ENCODE peak calls at places on chromosomes 4 and X, in seven cellular contexts. One of them, this sample, is unnamed.

GRCh38 chrX:132101799-132102198 is 26.0 kb downstream of the FRMD7 start:
- DNase-seq in HepG2: no peak
- DNase-seq in K562: no peak
- DNase-seq in H1: no peak
- DNase-seq in GM12878: no peak
- DNase-seq in HCT116: no peak
- DNase-seq in SK-N-SH: no peak
- DNase-seq in this sample: no peak

GRCh38 chr4:142719854-142720541 is 126.1 kb downstream of the INPP4B start:
- DNase-seq in SK-N-SH: peak
- DNase-seq in K562: peak
- DNase-seq in H1: no peak
- DNase-seq in HCT116: peak
- DNase-seq in GM12878: no peak
- DNase-seq in HepG2: no peak
- DNase-seq in this sample: no peak

GRCh38 chr4:25580633-25581467 is 74.8 kb upstream of the SLC34A2 start:
- DNase-seq in K562: no peak
- DNase-seq in HCT116: no peak
- DNase-seq in HepG2: peak
- DNase-seq in H1: no peak
- DNase-seq in GM12878: no peak
- DNase-seq in SK-N-SH: no peak
- DNase-seq in this sample: peak

GRCh38 chrX:149841929-149842328 is 39.1 kb upstream of the MAGEA8 start:
- DNase-seq in HCT116: no peak
- DNase-seq in GM12878: no peak
- DNase-seq in SK-N-SH: no peak
- DNase-seq in H1: no peak
- DNase-seq in K562: no peak
- DNase-seq in HepG2: no peak
- DNase-seq in this sample: no peak

GRCh38 chrX:9816094-9816700 is 30.0 kb downstream of the SHROOM2 start:
- DNase-seq in H1: no peak
- DNase-seq in HepG2: no peak
- DNase-seq in K562: no peak
- DNase-seq in HCT116: no peak
- DNase-seq in SK-N-SH: no peak
- DNase-seq in GM12878: no peak
- DNase-seq in this sample: no peak

GRCh38 chr4:160136021-160136420 is 1033.1 kb downstream of the RAPGEF2 start:
- DNase-seq in SK-N-SH: no peak
- DNase-seq in GM12878: no peak
- DNase-seq in HCT116: no peak
- DNase-seq in H1: no peak
- DNase-seq in HepG2: no peak
- DNase-seq in K562: no peak
- DNase-seq in this sample: peak

GRCh38 chr4:75634951-75635350 is 4.6 kb upstream of the CDKL2 start:
- DNase-seq in SK-N-SH: no peak
- DNase-seq in HepG2: no peak
- DNase-seq in GM12878: no peak
- DNase-seq in H1: no peak
- DNase-seq in HCT116: no peak
- DNase-seq in K562: no peak
- DNase-seq in this sample: no peak

GRCh38 chr4:129231907-129232626 is 136.1 kb downstream of the C4orf33 start:
- DNase-seq in HCT116: no peak
- DNase-seq in SK-N-SH: no peak
- DNase-seq in K562: no peak
- DNase-seq in H1: no peak
- DNase-seq in HepG2: no peak
- DNase-seq in GM12878: no peak
- DNase-seq in this sample: no peak

GRCh38 chr4:123744664-123745290 is 348.2 kb downstream of the SPRY1 start:
- DNase-seq in SK-N-SH: no peak
- DNase-seq in K562: no peak
- DNase-seq in HepG2: peak
- DNase-seq in H1: no peak
- DNase-seq in GM12878: no peak
- DNase-seq in HCT116: no peak
- DNase-seq in this sample: no peak

GRCh38 chr4:132683957-132684356 is 465.1 kb upstream of the PCDH10 start:
- DNase-seq in HepG2: no peak
- DNase-seq in H1: no peak
- DNase-seq in SK-N-SH: no peak
- DNase-seq in GM12878: no peak
- DNase-seq in K562: peak
- DNase-seq in HCT116: no peak
- DNase-seq in this sample: no peak

GRCh38 chr4:1991596-1992434 is 17.0 kb downstream of the NELFA start:
- DNase-seq in SK-N-SH: peak
- DNase-seq in H1: no peak
- DNase-seq in HCT116: no peak
- DNase-seq in GM12878: no peak
- DNase-seq in HepG2: no peak
- DNase-seq in K562: no peak
- DNase-seq in this sample: no peak

GRCh38 chr4:118849867-118850812 is 14.2 kb upstream of the SEC24D start:
- DNase-seq in H1: peak
- DNase-seq in HCT116: no peak
- DNase-seq in HepG2: no peak
- DNase-seq in K562: no peak
- DNase-seq in GM12878: no peak
- DNase-seq in SK-N-SH: no peak
- DNase-seq in this sample: no peak

GRCh38 chr4:160044693-160045092 is 941.8 kb downstream of the RAPGEF2 start:
- DNase-seq in HepG2: no peak
- DNase-seq in K562: no peak
- DNase-seq in GM12878: peak
- DNase-seq in H1: no peak
- DNase-seq in HCT116: no peak
- DNase-seq in SK-N-SH: no peak
- DNase-seq in this sample: no peak

GRCh38 chr4:2834001-2834921 is 9.4 kb upstream of the ADD1 start:
- DNase-seq in K562: no peak
- DNase-seq in H1: no peak
- DNase-seq in HepG2: no peak
- DNase-seq in HCT116: no peak
- DNase-seq in SK-N-SH: no peak
- DNase-seq in GM12878: no peak
- DNase-seq in this sample: no peak

GRCh38 chr4:89356086-89356485 is 48.5 kb upstream of the GPRIN3 start:
- DNase-seq in H1: no peak
- DNase-seq in HepG2: no peak
- DNase-seq in HCT116: no peak
- DNase-seq in SK-N-SH: no peak
- DNase-seq in GM12878: no peak
- DNase-seq in K562: no peak
- DNase-seq in this sample: peak

GRCh38 chr4:78566834-78567501 is 15.4 kb downstream of the ANXA3 start:
- DNase-seq in GM12878: peak
- DNase-seq in K562: peak
- DNase-seq in SK-N-SH: no peak
- DNase-seq in HepG2: no peak
- DNase-seq in H1: no peak
- DNase-seq in HCT116: no peak
- DNase-seq in this sample: no peak

GRCh38 chrX:53262918-53263394 is 18.4 kb downstream of the IQSEC2 start:
- DNase-seq in SK-N-SH: no peak
- DNase-seq in HCT116: peak
- DNase-seq in H1: no peak
- DNase-seq in GM12878: no peak
- DNase-seq in K562: peak
- DNase-seq in HepG2: no peak
- DNase-seq in this sample: no peak

GRCh38 chr4:158826882-158827281 is 58.1 kb downstream of the FNIP2 start:
- DNase-seq in H1: no peak
- DNase-seq in HCT116: no peak
- DNase-seq in K562: no peak
- DNase-seq in HepG2: peak
- DNase-seq in SK-N-SH: no peak
- DNase-seq in GM12878: no peak
- DNase-seq in this sample: no peak

GRCh38 chr4:15004701-15005301 is 2.5 kb downstream of the CPEB2 start:
- DNase-seq in K562: peak
- DNase-seq in GM12878: no peak
- DNase-seq in H1: no peak
- DNase-seq in SK-N-SH: peak
- DNase-seq in HepG2: peak
- DNase-seq in HCT116: no peak
- DNase-seq in this sample: peak

GRCh38 chr4:82677327-82677726 is 115.5 kb upstream of the TMEM150C start:
- DNase-seq in H1: no peak
- DNase-seq in SK-N-SH: no peak
- DNase-seq in HepG2: no peak
- DNase-seq in HCT116: no peak
- DNase-seq in GM12878: no peak
- DNase-seq in K562: no peak
- DNase-seq in this sample: peak

GRCh38 chr4:48908687-48909086 is 2.1 kb upstream of the OCIAD2 start:
- DNase-seq in HCT116: no peak
- DNase-seq in HepG2: no peak
- DNase-seq in K562: no peak
- DNase-seq in SK-N-SH: no peak
- DNase-seq in GM12878: no peak
- DNase-seq in H1: no peak
- DNase-seq in this sample: no peak

GRCh38 chrX:23790147-23790497 is 7.1 kb downstream of the SAT1 start:
- DNase-seq in GM12878: no peak
- DNase-seq in HepG2: no peak
- DNase-seq in HCT116: no peak
- DNase-seq in H1: no peak
- DNase-seq in K562: no peak
- DNase-seq in SK-N-SH: no peak
- DNase-seq in this sample: no peak

GRCh38 chrX:136674270-136674986 is 26.5 kb downstream of the CD40LG start:
- DNase-seq in HepG2: no peak
- DNase-seq in GM12878: no peak
- DNase-seq in K562: no peak
- DNase-seq in SK-N-SH: no peak
- DNase-seq in HCT116: no peak
- DNase-seq in H1: no peak
- DNase-seq in this sample: no peak

GRCh38 chrX:72023071-72023470 is 108.6 kb downstream of the RTL5 start:
- DNase-seq in H1: no peak
- DNase-seq in HCT116: no peak
- DNase-seq in GM12878: no peak
- DNase-seq in SK-N-SH: no peak
- DNase-seq in HepG2: no peak
- DNase-seq in K562: no peak
- DNase-seq in this sample: no peak
- TF ChIP-seq JUND in H1: no peak
- TF ChIP-seq JUND in HCT116: no peak
- TF ChIP-seq JUND in GM12878: no peak
- TF ChIP-seq JUND in SK-N-SH: no peak
- TF ChIP-seq JUND in HepG2: no peak
- TF ChIP-seq JUND in K562: no peak
- TF ChIP-seq JUND in this sample: no peak

GRCh38 chr4:182289809-182290208 is 46.6 kb downstream of the TENM3 start:
- DNase-seq in HCT116: no peak
- DNase-seq in H1: no peak
- DNase-seq in GM12878: no peak
- DNase-seq in SK-N-SH: no peak
- DNase-seq in K562: no peak
- DNase-seq in HepG2: no peak
- DNase-seq in this sample: no peak
- TF ChIP-seq JUND in HCT116: no peak
- TF ChIP-seq JUND in H1: no peak
- TF ChIP-seq JUND in GM12878: no peak
- TF ChIP-seq JUND in SK-N-SH: no peak
- TF ChIP-seq JUND in K562: no peak
- TF ChIP-seq JUND in HepG2: no peak
- TF ChIP-seq JUND in this sample: no peak

GRCh38 chr4:95556460-95556859 is 7.7 kb upstream of the UNC5C start:
- DNase-seq in K562: no peak
- DNase-seq in SK-N-SH: no peak
- DNase-seq in GM12878: no peak
- DNase-seq in HepG2: no peak
- DNase-seq in H1: no peak
- DNase-seq in HCT116: peak
- DNase-seq in this sample: no peak
- TF ChIP-seq JUND in K562: no peak
- TF ChIP-seq JUND in SK-N-SH: no peak
- TF ChIP-seq JUND in GM12878: no peak
- TF ChIP-seq JUND in HepG2: no peak
- TF ChIP-seq JUND in H1: no peak
- TF ChIP-seq JUND in HCT116: peak
- TF ChIP-seq JUND in this sample: no peak

GRCh38 chrX:46255066-46255465 is 290.2 kb downstream of the ZNF674 start:
- DNase-seq in HepG2: no peak
- DNase-seq in GM12878: no peak
- DNase-seq in H1: no peak
- DNase-seq in K562: no peak
- DNase-seq in HCT116: no peak
- DNase-seq in SK-N-SH: no peak
- DNase-seq in this sample: no peak

GRCh38 chrX:46250151-46250550 is 295.1 kb downstream of the ZNF674 start:
- DNase-seq in SK-N-SH: no peak
- DNase-seq in H1: no peak
- DNase-seq in HepG2: no peak
- DNase-seq in GM12878: no peak
- DNase-seq in HCT116: no peak
- DNase-seq in K562: no peak
- DNase-seq in this sample: no peak

GRCh38 chrX:46247456-46247855 is 297.8 kb downstream of the ZNF674 start:
- DNase-seq in HCT116: no peak
- DNase-seq in SK-N-SH: no peak
- DNase-seq in H1: no peak
- DNase-seq in K562: no peak
- DNase-seq in HepG2: no peak
- DNase-seq in GM12878: no peak
- DNase-seq in this sample: no peak

GRCh38 chrX:46254623-46255022 is 290.6 kb downstream of the ZNF674 start:
- DNase-seq in SK-N-SH: no peak
- DNase-seq in GM12878: no peak
- DNase-seq in HepG2: no peak
- DNase-seq in HCT116: no peak
- DNase-seq in H1: no peak
- DNase-seq in K562: no peak
- DNase-seq in this sample: no peak

GRCh38 chrX:46251755-46252154 is 293.5 kb downstream of the ZNF674 start:
- DNase-seq in SK-N-SH: no peak
- DNase-seq in K562: no peak
- DNase-seq in HepG2: peak
- DNase-seq in GM12878: no peak
- DNase-seq in H1: no peak
- DNase-seq in HCT116: no peak
- DNase-seq in this sample: no peak
- TF ChIP-seq JUND in SK-N-SH: peak
- TF ChIP-seq JUND in K562: no peak
- TF ChIP-seq JUND in HepG2: peak
- TF ChIP-seq JUND in GM12878: no peak
- TF ChIP-seq JUND in H1: no peak
- TF ChIP-seq JUND in HCT116: no peak
- TF ChIP-seq JUND in this sample: no peak

DNA sequence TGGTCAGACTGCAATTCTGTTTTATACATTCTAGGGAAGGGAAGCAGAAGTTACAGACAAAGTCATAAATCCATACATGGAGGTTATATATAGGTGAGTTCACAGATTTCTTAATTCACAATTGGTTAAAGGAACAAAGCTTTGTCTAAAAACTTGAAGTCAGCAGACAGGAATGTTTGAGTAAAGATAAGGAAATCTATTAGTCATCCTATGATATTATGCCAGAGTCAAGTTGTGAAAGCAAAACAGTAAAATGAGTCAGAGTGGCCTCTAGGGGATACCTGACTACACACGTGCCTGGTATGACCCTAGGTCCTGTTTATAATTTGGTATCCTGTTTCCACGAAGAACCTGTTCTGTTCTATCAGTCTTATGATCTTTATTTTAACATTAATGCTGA is 31.5 kb downstream of the ACTRT1 start:
- DNase-seq in GM12878: no peak
- DNase-seq in HepG2: peak
- DNase-seq in SK-N-SH: no peak
- DNase-seq in K562: no peak
- DNase-seq in HCT116: no peak
- DNase-seq in H1: no peak
- DNase-seq in this sample: peak
- TF ChIP-seq JUND in GM12878: no peak
- TF ChIP-seq JUND in HepG2: no peak
- TF ChIP-seq JUND in SK-N-SH: no peak
- TF ChIP-seq JUND in K562: no peak
- TF ChIP-seq JUND in HCT116: no peak
- TF ChIP-seq JUND in H1: no peak
- TF ChIP-seq JUND in this sample: no peak

This sample was measured in T47D.